ENCODE peak calls at places on chromosome 18, in five cellular contexts. A is lower leg skin, G is hepatocyte, Q is dorsolateral prefrontal cortex, D is MM.1S. V is an unnamed sample.

GRCh38 chr18:79404567-79404910 is 8.8 kb downstream of the NFATC1 start:
- DNase-seq in A (no peak), G (no peak), Q (peak; percentile 22), D (no peak), V (no peak)

GRCh38 chr18:75854808-75855207 is 427.3 kb upstream of the SMIM21 start:
- DNase-seq in A (no peak), G (no peak), Q (no peak), D (no peak), V (no peak)

GRCh38 chr18:9557250-9557943 is 57.0 kb downstream of the PPP4R1 start:
- DNase-seq in A (no peak), G (no peak), Q (no peak), D (no peak), V (no peak)

GRCh38 chr18:62331581-62332436 is 6.7 kb downstream of the TNFRSF11A start:
- DNase-seq in A (peak; percentile 39), G (no peak), Q (no peak), D (peak; percentile 10), V (no peak)

GRCh38 chr18:32582455-32582854 is 111.8 kb upstream of the GAREM1 start:
- DNase-seq in A (no peak), G (no peak), Q (no peak), D (no peak), V (no peak)

GRCh38 chr18:52617931-52618330 is 277.9 kb downstream of the DCC start:
- DNase-seq in A (no peak), G (no peak), Q (no peak), D (no peak), V (no peak)

GRCh38 chr18:10482985-10483949 is 28.8 kb downstream of the APCDD1 start:
- DNase-seq in A (no peak), G (no peak), Q (no peak), D (no peak), V (no peak)

GRCh38 chr18:76371804-76372203 is 123.2 kb downstream of the ZNF516 start:
- DNase-seq in A (no peak), G (no peak), Q (no peak), D (no peak), V (no peak)

GRCh38 chr18:9827856-9828793 is 57.6 kb upstream of the TXNDC2 start:
- DNase-seq in A (peak; percentile 77), G (peak; percentile 62), Q (no peak), D (no peak), V (no peak)

GRCh38 chr18:8615397-8616025 is 6.3 kb downstream of the RAB12 start:
- DNase-seq in A (peak; percentile 57), G (peak; percentile 66), Q (no peak), D (no peak), V (no peak)

GRCh38 chr18:37985126-37985525 is 419.5 kb upstream of the CELF4 start:
- DNase-seq in A (no peak), G (no peak), Q (no peak), D (no peak), V (no peak)

GRCh38 chr18:77065221-77065981 is 67.2 kb downstream of the MBP start:
- DNase-seq in A (no peak), G (peak; percentile 44), Q (peak; percentile 47), D (peak; percentile 18), V (no peak)

GRCh38 chr18:9684901-9685738 is 23.0 kb upstream of the RAB31 start:
- DNase-seq in A (no peak), G (no peak), Q (no peak), D (no peak), V (no peak)

GRCh38 chr18:24262097-24262496 is 123.2 kb downstream of the CABYR start:
- DNase-seq in A (no peak), G (no peak), Q (no peak), D (no peak), V (no peak)

GRCh38 chr18:48749768-48750167 is 201.0 kb downstream of the SMAD7 start:
- DNase-seq in A (peak; percentile 52), G (no peak), Q (no peak), D (no peak), V (no peak)
- TF ChIP-seq CTCF in A (no peak), G (no peak), Q (no peak), D (no peak), V (no peak)

GRCh38 chr18:11728247-11728646 is 39.2 kb downstream of the GNAL start:
- DNase-seq in A (no peak), G (peak; percentile 31), Q (no peak), D (peak; percentile 14), V (no peak)
- TF ChIP-seq CTCF in A (no peak), G (peak; percentile 42), Q (no peak), D (peak; percentile 32), V (no peak)

GRCh38 chr18:45719106-45719505 is 4.9 kb upstream of the SLC14A1 start:
- DNase-seq in A (no peak), G (no peak), Q (no peak), D (no peak), V (no peak)

GRCh38 chr18:45724591-45724990 is 610 bp downstream of the SLC14A1 start:
- DNase-seq in A (no peak), G (no peak), Q (no peak), D (no peak), V (no peak)

GRCh38 chr18:45726603-45727002 is 2.6 kb downstream of the SLC14A1 start:
- DNase-seq in A (no peak), G (no peak), Q (no peak), D (no peak), V (no peak)

GRCh38 chr18:45723921-45724320 is at the start of gene SLC14A1:
- DNase-seq in A (no peak), G (no peak), Q (no peak), D (no peak), V (no peak)

GRCh38 chr18:45722899-45723298 is 1.1 kb upstream of the SLC14A1 start:
- DNase-seq in A (peak; percentile 31), G (peak; percentile 84), Q (no peak), D (peak; percentile 59), V (peak; percentile 54)
- TF ChIP-seq CTCF in A (no peak), G (peak; percentile 77), Q (peak; percentile 54), D (peak; percentile 75), V (peak; percentile 75)

DNA sequence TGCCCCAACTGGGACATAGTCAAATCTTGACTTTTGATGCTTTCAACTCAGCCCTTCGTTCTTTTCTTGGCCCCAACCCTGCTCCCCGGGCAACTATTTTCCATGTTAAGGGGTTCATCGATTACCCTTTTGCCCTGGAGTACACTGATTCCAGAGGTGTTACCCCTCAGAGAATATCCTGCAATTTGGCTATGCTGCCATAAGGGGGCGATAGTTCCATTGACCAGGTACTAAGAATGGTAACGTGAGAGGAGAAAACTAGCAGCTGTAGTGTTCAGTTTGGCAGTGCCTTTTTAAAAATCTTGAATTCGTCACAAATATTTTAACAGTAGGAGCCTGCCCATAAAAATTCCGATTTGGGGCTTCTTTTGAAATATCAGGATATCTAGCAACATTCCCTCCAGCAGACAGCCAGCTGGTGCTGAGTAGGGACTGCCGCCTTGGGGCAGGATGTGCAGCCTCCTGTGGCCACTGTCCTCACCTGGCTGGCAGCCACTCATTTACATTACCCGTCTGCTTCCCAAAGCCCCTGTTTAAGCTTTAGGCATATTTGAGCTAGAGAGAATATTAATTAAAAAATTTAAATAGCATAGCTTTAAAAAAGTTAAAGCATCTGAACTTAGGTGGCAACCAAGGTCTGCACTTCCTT is 146.3 kb upstream of the SKOR2 start:
- DNase-seq in A (no peak), G (peak; percentile 13), Q (no peak), D (peak; percentile 32), V (no peak)
- TF ChIP-seq CTCF in A (no peak), G (peak; percentile 42), Q (no peak), D (peak; percentile 57), V (peak; percentile 51)

GRCh38 chr18:59382388-59382787 is 23.3 kb upstream of the LMAN1 start:
- DNase-seq in A (no peak), G (no peak), Q (no peak), D (no peak), V (no peak)
- TF ChIP-seq CTCF in A (no peak), G (no peak), Q (no peak), D (no peak), V (no peak)

V was measured in D721Med.